ENCODE peak calls at places on chromosomes 2 and 18, in ten cellular contexts. One of them, this sample, is unnamed.

GRCh38 chr2:86014493-86014892 is 91.2 kb downstream of the POLR1A start:
- DNase-seq in GM18507: no peak
- DNase-seq in NCI-H2081 treated with DMSO at 0.1 percent for 48 hours: no peak
- DNase-seq in mesothelial cell of epicardium: no peak
- DNase-seq in breast epithelium: no peak
- DNase-seq in iris pigment epithelial cell: no peak
- DNase-seq in activated CD4-positive, CD25-positive, alpha-beta regulatory T cell: no peak
- DNase-seq in nephron progenitor cell: no peak
- DNase-seq in islet precursor cell: no peak
- DNase-seq in stimulated activated CD4-positive, alpha-beta T cell treated with anti-CD3 and anti-CD28 coated beads, Interleukin-1b, Interleukin-23, amount 100 ng/mL, for 1 hour: no peak
- DNase-seq in this sample: no peak

GRCh38 chr2:222796413-222797103 is 64.3 kb upstream of the ACSL3 start:
- DNase-seq in GM18507: no peak
- DNase-seq in NCI-H2081 treated with DMSO at 0.1 percent for 48 hours: no peak
- DNase-seq in mesothelial cell of epicardium: no peak
- DNase-seq in breast epithelium: peak
- DNase-seq in iris pigment epithelial cell: peak
- DNase-seq in activated CD4-positive, CD25-positive, alpha-beta regulatory T cell: no peak
- DNase-seq in nephron progenitor cell: peak
- DNase-seq in islet precursor cell: peak
- DNase-seq in stimulated activated CD4-positive, alpha-beta T cell treated with anti-CD3 and anti-CD28 coated beads, Interleukin-1b, Interleukin-23, amount 100 ng/mL, for 1 hour: no peak
- DNase-seq in this sample: peak

GRCh38 chr2:210539578-210540416 is 16.6 kb upstream of the CPS1 start:
- DNase-seq in GM18507: no peak
- DNase-seq in NCI-H2081 treated with DMSO at 0.1 percent for 48 hours: no peak
- DNase-seq in mesothelial cell of epicardium: no peak
- DNase-seq in breast epithelium: no peak
- DNase-seq in iris pigment epithelial cell: no peak
- DNase-seq in activated CD4-positive, CD25-positive, alpha-beta regulatory T cell: no peak
- DNase-seq in nephron progenitor cell: no peak
- DNase-seq in islet precursor cell: no peak
- DNase-seq in stimulated activated CD4-positive, alpha-beta T cell treated with anti-CD3 and anti-CD28 coated beads, Interleukin-1b, Interleukin-23, amount 100 ng/mL, for 1 hour: no peak
- DNase-seq in this sample: no peak

GRCh38 chr2:30074023-30074422 is 72.8 kb upstream of the YPEL5 start:
- DNase-seq in GM18507: no peak
- DNase-seq in NCI-H2081 treated with DMSO at 0.1 percent for 48 hours: no peak
- DNase-seq in mesothelial cell of epicardium: no peak
- DNase-seq in breast epithelium: no peak
- DNase-seq in iris pigment epithelial cell: no peak
- DNase-seq in activated CD4-positive, CD25-positive, alpha-beta regulatory T cell: no peak
- DNase-seq in nephron progenitor cell: no peak
- DNase-seq in islet precursor cell: no peak
- DNase-seq in stimulated activated CD4-positive, alpha-beta T cell treated with anti-CD3 and anti-CD28 coated beads, Interleukin-1b, Interleukin-23, amount 100 ng/mL, for 1 hour: no peak
- DNase-seq in this sample: peak

GRCh38 chr2:33158482-33159003 is 211.8 kb downstream of the LTBP1 start:
- DNase-seq in GM18507: no peak
- DNase-seq in NCI-H2081 treated with DMSO at 0.1 percent for 48 hours: no peak
- DNase-seq in mesothelial cell of epicardium: no peak
- DNase-seq in breast epithelium: no peak
- DNase-seq in iris pigment epithelial cell: peak
- DNase-seq in activated CD4-positive, CD25-positive, alpha-beta regulatory T cell: no peak
- DNase-seq in nephron progenitor cell: no peak
- DNase-seq in islet precursor cell: no peak
- DNase-seq in stimulated activated CD4-positive, alpha-beta T cell treated with anti-CD3 and anti-CD28 coated beads, Interleukin-1b, Interleukin-23, amount 100 ng/mL, for 1 hour: no peak
- DNase-seq in this sample: no peak

GRCh38 chr2:234451852-234452625 is 44.8 kb downstream of the ARL4C start:
- DNase-seq in GM18507: no peak
- DNase-seq in NCI-H2081 treated with DMSO at 0.1 percent for 48 hours: no peak
- DNase-seq in mesothelial cell of epicardium: no peak
- DNase-seq in breast epithelium: no peak
- DNase-seq in iris pigment epithelial cell: peak
- DNase-seq in activated CD4-positive, CD25-positive, alpha-beta regulatory T cell: no peak
- DNase-seq in nephron progenitor cell: no peak
- DNase-seq in islet precursor cell: no peak
- DNase-seq in stimulated activated CD4-positive, alpha-beta T cell treated with anti-CD3 and anti-CD28 coated beads, Interleukin-1b, Interleukin-23, amount 100 ng/mL, for 1 hour: no peak
- DNase-seq in this sample: no peak

GRCh38 chr2:151423760-151424159 is 14.1 kb downstream of the RIF1 start:
- DNase-seq in GM18507: no peak
- DNase-seq in NCI-H2081 treated with DMSO at 0.1 percent for 48 hours: no peak
- DNase-seq in mesothelial cell of epicardium: no peak
- DNase-seq in breast epithelium: no peak
- DNase-seq in iris pigment epithelial cell: no peak
- DNase-seq in activated CD4-positive, CD25-positive, alpha-beta regulatory T cell: no peak
- DNase-seq in nephron progenitor cell: no peak
- DNase-seq in islet precursor cell: no peak
- DNase-seq in stimulated activated CD4-positive, alpha-beta T cell treated with anti-CD3 and anti-CD28 coated beads, Interleukin-1b, Interleukin-23, amount 100 ng/mL, for 1 hour: no peak
- DNase-seq in this sample: no peak

GRCh38 chr2:191501390-191502168 is 176.4 kb upstream of the NABP1 start:
- DNase-seq in GM18507: no peak
- DNase-seq in NCI-H2081 treated with DMSO at 0.1 percent for 48 hours: no peak
- DNase-seq in mesothelial cell of epicardium: no peak
- DNase-seq in breast epithelium: no peak
- DNase-seq in iris pigment epithelial cell: peak
- DNase-seq in activated CD4-positive, CD25-positive, alpha-beta regulatory T cell: no peak
- DNase-seq in nephron progenitor cell: no peak
- DNase-seq in islet precursor cell: no peak
- DNase-seq in stimulated activated CD4-positive, alpha-beta T cell treated with anti-CD3 and anti-CD28 coated beads, Interleukin-1b, Interleukin-23, amount 100 ng/mL, for 1 hour: no peak
- DNase-seq in this sample: peak

GRCh38 chr18:10892801-10893595 is 256.4 kb downstream of the PIEZO2 start:
- DNase-seq in GM18507: no peak
- DNase-seq in NCI-H2081 treated with DMSO at 0.1 percent for 48 hours: no peak
- DNase-seq in mesothelial cell of epicardium: no peak
- DNase-seq in breast epithelium: no peak
- DNase-seq in iris pigment epithelial cell: peak
- DNase-seq in activated CD4-positive, CD25-positive, alpha-beta regulatory T cell: no peak
- DNase-seq in nephron progenitor cell: peak
- DNase-seq in islet precursor cell: no peak
- DNase-seq in stimulated activated CD4-positive, alpha-beta T cell treated with anti-CD3 and anti-CD28 coated beads, Interleukin-1b, Interleukin-23, amount 100 ng/mL, for 1 hour: no peak
- DNase-seq in this sample: no peak

GRCh38 chr18:34866310-34866709 is 156.2 kb downstream of the DTNA start:
- DNase-seq in GM18507: no peak
- DNase-seq in NCI-H2081 treated with DMSO at 0.1 percent for 48 hours: no peak
- DNase-seq in mesothelial cell of epicardium: no peak
- DNase-seq in breast epithelium: no peak
- DNase-seq in iris pigment epithelial cell: no peak
- DNase-seq in activated CD4-positive, CD25-positive, alpha-beta regulatory T cell: no peak
- DNase-seq in nephron progenitor cell: no peak
- DNase-seq in islet precursor cell: no peak
- DNase-seq in stimulated activated CD4-positive, alpha-beta T cell treated with anti-CD3 and anti-CD28 coated beads, Interleukin-1b, Interleukin-23, amount 100 ng/mL, for 1 hour: no peak
- DNase-seq in this sample: no peak

GRCh38 chr18:44716697-44717163 is 36.0 kb downstream of the SETBP1 start:
- DNase-seq in GM18507: no peak
- DNase-seq in NCI-H2081 treated with DMSO at 0.1 percent for 48 hours: no peak
- DNase-seq in mesothelial cell of epicardium: no peak
- DNase-seq in breast epithelium: no peak
- DNase-seq in iris pigment epithelial cell: no peak
- DNase-seq in activated CD4-positive, CD25-positive, alpha-beta regulatory T cell: no peak
- DNase-seq in nephron progenitor cell: no peak
- DNase-seq in islet precursor cell: peak
- DNase-seq in stimulated activated CD4-positive, alpha-beta T cell treated with anti-CD3 and anti-CD28 coated beads, Interleukin-1b, Interleukin-23, amount 100 ng/mL, for 1 hour: no peak
- DNase-seq in this sample: no peak

GRCh38 chr2:224890407-224890806 is 151.9 kb downstream of the DOCK10 start:
- DNase-seq in GM18507: no peak
- DNase-seq in NCI-H2081 treated with DMSO at 0.1 percent for 48 hours: no peak
- DNase-seq in mesothelial cell of epicardium: no peak
- DNase-seq in breast epithelium: no peak
- DNase-seq in iris pigment epithelial cell: no peak
- DNase-seq in activated CD4-positive, CD25-positive, alpha-beta regulatory T cell: no peak
- DNase-seq in nephron progenitor cell: no peak
- DNase-seq in islet precursor cell: no peak
- DNase-seq in stimulated activated CD4-positive, alpha-beta T cell treated with anti-CD3 and anti-CD28 coated beads, Interleukin-1b, Interleukin-23, amount 100 ng/mL, for 1 hour: no peak
- DNase-seq in this sample: no peak

GRCh38 chr18:7303306-7303705 is 72.4 kb downstream of the LRRC30 start:
- DNase-seq in GM18507: no peak
- DNase-seq in NCI-H2081 treated with DMSO at 0.1 percent for 48 hours: no peak
- DNase-seq in mesothelial cell of epicardium: no peak
- DNase-seq in breast epithelium: no peak
- DNase-seq in iris pigment epithelial cell: peak
- DNase-seq in activated CD4-positive, CD25-positive, alpha-beta regulatory T cell: no peak
- DNase-seq in nephron progenitor cell: no peak
- DNase-seq in islet precursor cell: no peak
- DNase-seq in stimulated activated CD4-positive, alpha-beta T cell treated with anti-CD3 and anti-CD28 coated beads, Interleukin-1b, Interleukin-23, amount 100 ng/mL, for 1 hour: no peak
- DNase-seq in this sample: peak

GRCh38 chr2:46187112-46187618 is 110.0 kb upstream of the EPAS1 start:
- DNase-seq in GM18507: peak
- DNase-seq in NCI-H2081 treated with DMSO at 0.1 percent for 48 hours: no peak
- DNase-seq in mesothelial cell of epicardium: no peak
- DNase-seq in breast epithelium: no peak
- DNase-seq in iris pigment epithelial cell: no peak
- DNase-seq in activated CD4-positive, CD25-positive, alpha-beta regulatory T cell: no peak
- DNase-seq in nephron progenitor cell: no peak
- DNase-seq in islet precursor cell: no peak
- DNase-seq in stimulated activated CD4-positive, alpha-beta T cell treated with anti-CD3 and anti-CD28 coated beads, Interleukin-1b, Interleukin-23, amount 100 ng/mL, for 1 hour: no peak
- DNase-seq in this sample: peak

GRCh38 chr2:12636837-12637581 is 79.7 kb upstream of the TRIB2 start:
- DNase-seq in GM18507: no peak
- DNase-seq in NCI-H2081 treated with DMSO at 0.1 percent for 48 hours: no peak
- DNase-seq in mesothelial cell of epicardium: no peak
- DNase-seq in breast epithelium: no peak
- DNase-seq in iris pigment epithelial cell: peak
- DNase-seq in activated CD4-positive, CD25-positive, alpha-beta regulatory T cell: no peak
- DNase-seq in nephron progenitor cell: no peak
- DNase-seq in islet precursor cell: no peak
- DNase-seq in stimulated activated CD4-positive, alpha-beta T cell treated with anti-CD3 and anti-CD28 coated beads, Interleukin-1b, Interleukin-23, amount 100 ng/mL, for 1 hour: no peak
- DNase-seq in this sample: peak

GRCh38 chr2:188852752-188853151 is 121.4 kb upstream of the COL3A1 start:
- DNase-seq in GM18507: no peak
- DNase-seq in NCI-H2081 treated with DMSO at 0.1 percent for 48 hours: no peak
- DNase-seq in mesothelial cell of epicardium: no peak
- DNase-seq in breast epithelium: no peak
- DNase-seq in iris pigment epithelial cell: peak
- DNase-seq in activated CD4-positive, CD25-positive, alpha-beta regulatory T cell: no peak
- DNase-seq in nephron progenitor cell: no peak
- DNase-seq in islet precursor cell: no peak
- DNase-seq in stimulated activated CD4-positive, alpha-beta T cell treated with anti-CD3 and anti-CD28 coated beads, Interleukin-1b, Interleukin-23, amount 100 ng/mL, for 1 hour: no peak
- DNase-seq in this sample: peak

GRCh38 chr2:67694464-67694863 is 297.3 kb downstream of the ETAA1 start:
- DNase-seq in GM18507: no peak
- DNase-seq in NCI-H2081 treated with DMSO at 0.1 percent for 48 hours: no peak
- DNase-seq in mesothelial cell of epicardium: peak
- DNase-seq in breast epithelium: no peak
- DNase-seq in iris pigment epithelial cell: no peak
- DNase-seq in activated CD4-positive, CD25-positive, alpha-beta regulatory T cell: no peak
- DNase-seq in nephron progenitor cell: peak
- DNase-seq in islet precursor cell: peak
- DNase-seq in stimulated activated CD4-positive, alpha-beta T cell treated with anti-CD3 and anti-CD28 coated beads, Interleukin-1b, Interleukin-23, amount 100 ng/mL, for 1 hour: no peak
- DNase-seq in this sample: no peak

GRCh38 chr2:235746257-235746934 is 252.6 kb downstream of the AGAP1 start:
- DNase-seq in GM18507: peak
- DNase-seq in NCI-H2081 treated with DMSO at 0.1 percent for 48 hours: no peak
- DNase-seq in mesothelial cell of epicardium: no peak
- DNase-seq in breast epithelium: no peak
- DNase-seq in iris pigment epithelial cell: peak
- DNase-seq in activated CD4-positive, CD25-positive, alpha-beta regulatory T cell: no peak
- DNase-seq in nephron progenitor cell: peak
- DNase-seq in islet precursor cell: peak
- DNase-seq in stimulated activated CD4-positive, alpha-beta T cell treated with anti-CD3 and anti-CD28 coated beads, Interleukin-1b, Interleukin-23, amount 100 ng/mL, for 1 hour: no peak
- DNase-seq in this sample: peak

GRCh38 chr2:242011991-242012764 is 142.6 kb downstream of the RTP5 start:
- DNase-seq in GM18507: no peak
- DNase-seq in NCI-H2081 treated with DMSO at 0.1 percent for 48 hours: no peak
- DNase-seq in mesothelial cell of epicardium: no peak
- DNase-seq in breast epithelium: peak
- DNase-seq in iris pigment epithelial cell: no peak
- DNase-seq in activated CD4-positive, CD25-positive, alpha-beta regulatory T cell: no peak
- DNase-seq in nephron progenitor cell: no peak
- DNase-seq in islet precursor cell: peak
- DNase-seq in stimulated activated CD4-positive, alpha-beta T cell treated with anti-CD3 and anti-CD28 coated beads, Interleukin-1b, Interleukin-23, amount 100 ng/mL, for 1 hour: no peak
- DNase-seq in this sample: no peak

This sample was measured in cardiac muscle cell.